ENCODE peak calls at places on chromosomes 4 and X, in nine cellular contexts. L is AG10803, Z is heart left ventricle, T is fibroblast of pulmonary artery, O is psoas muscle, D is cardiac muscle cell, G is fibroblast of mammary gland, H is stomach, R is tibial nerve. F is an unnamed sample.
A peak's percentile ranks its signal among the peaks of the same experiment; 100 is the strongest.

GRCh38 chrX:17369294-17369693 is 5.7 kb upstream of the NHS start:
- DNase-seq in R (no peak), G (no peak), D (no peak), Z (no peak), H (no peak), O (no peak), T (no peak), L (no peak), F (no peak)

GRCh38 chrX:93637591-93637990 is 35.8 kb downstream of the NAP1L3 start:
- DNase-seq in H (no peak), G (no peak), T (no peak), L (no peak), O (no peak), D (no peak), R (no peak), Z (no peak), F (no peak)

GRCh38 chrX:103913356-103914020 is 48.9 kb upstream of the TMSB15B start:
- DNase-seq in T (peak; percentile 1), R (no peak), O (no peak), L (peak; percentile 11), G (peak; percentile 7), Z (no peak), D (peak; percentile 9), H (no peak), F (no peak)

GRCh38 chr4:122606364-122607043 is 14.4 kb downstream of the IL21 start:
- DNase-seq in R (no peak), O (no peak), L (no peak), D (no peak), H (no peak), T (no peak), G (no peak), Z (no peak), F (no peak)

GRCh38 chr4:85600501-85600900 is 125.6 kb downstream of the ARHGAP24 start:
- DNase-seq in D (no peak), T (no peak), Z (no peak), H (no peak), G (no peak), L (peak; percentile 63), O (no peak), R (no peak), F (no peak)

GRCh38 chrX:150897371-150898319 is 823 bp downstream of the CD99L2 start:
- DNase-seq in L (peak; percentile 45), H (peak; percentile 37), Z (no peak), D (peak; percentile 40), R (no peak), G (peak; percentile 27), T (peak; percentile 40), O (peak; percentile 17), F (no peak)

GRCh38 chr4:112592717-112593116 is 44.0 kb downstream of the ZGRF1 start:
- DNase-seq in R (no peak), L (no peak), H (no peak), O (no peak), T (no peak), D (no peak), G (no peak), Z (no peak), F (no peak)

GRCh38 chr4:182776376-182777058 is 140.7 kb downstream of the DCTD start:
- DNase-seq in G (no peak), H (no peak), D (no peak), Z (no peak), L (peak; percentile 15), R (no peak), O (no peak), T (no peak), F (no peak)

GRCh38 chr4:159334461-159334860 is 231.6 kb downstream of the RAPGEF2 start:
- DNase-seq in G (no peak), D (no peak), R (no peak), T (no peak), H (no peak), O (no peak), Z (no peak), L (no peak), F (no peak)

GRCh38 chr4:181350578-181351420 is 892.4 kb upstream of the TENM3 start:
- DNase-seq in H (no peak), D (no peak), T (no peak), G (no peak), O (no peak), L (no peak), Z (no peak), R (no peak), F (no peak)

GRCh38 chr4:8709050-8709728 is 116.6 kb downstream of the CPZ start:
- DNase-seq in O (no peak), G (no peak), D (no peak), Z (no peak), T (no peak), R (no peak), H (no peak), L (no peak), F (no peak)

GRCh38 chr4:80184791-80185756 is 12.2 kb upstream of the PRDM8 start:
- DNase-seq in R (no peak), O (no peak), G (peak; percentile 35), Z (no peak), T (no peak), D (peak; percentile 13), H (no peak), L (no peak), F (no peak)

DNA sequence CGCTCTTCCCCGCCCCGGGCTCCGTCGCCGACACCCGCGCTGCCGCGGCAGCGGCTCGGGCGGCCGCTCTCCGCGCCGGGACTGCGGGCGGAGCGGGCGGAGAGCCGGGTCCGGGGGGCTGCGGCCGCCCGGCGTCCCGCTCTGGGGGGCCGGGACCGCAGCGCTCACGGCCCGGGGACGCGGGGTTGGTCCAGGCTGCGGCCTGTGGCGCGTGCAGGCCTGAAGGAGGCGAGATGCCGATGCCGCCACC is 492 bp downstream of the GALNT7 start:
- DNase-seq in H (no peak), O (no peak), Z (no peak), D (no peak), T (no peak), G (no peak), R (no peak), L (no peak), F (no peak)
- TF ChIP-seq CTCF in H (no peak), O (no peak), Z (no peak), D (no peak), T (no peak), G (no peak), R (no peak), L (no peak), F (no peak)

GRCh38 chrX:112734250-112734649 is 54.5 kb upstream of the LHFPL1 start:
- DNase-seq in T (peak; percentile 12), H (no peak), L (peak; percentile 61), O (peak; percentile 17), R (peak; percentile 4), Z (peak; percentile 6), D (peak; percentile 1), G (peak; percentile 4), F (no peak)

GRCh38 chrX:112736310-112736709 is 56.6 kb upstream of the LHFPL1 start:
- DNase-seq in L (peak; percentile 8), G (no peak), T (no peak), H (no peak), Z (no peak), D (no peak), R (no peak), O (no peak), F (no peak)

GRCh38 chrX:112735147-112735546 is 55.4 kb upstream of the LHFPL1 start:
- DNase-seq in T (no peak), H (no peak), R (no peak), D (no peak), G (no peak), L (no peak), Z (no peak), O (no peak), F (no peak)

GRCh38 chrX:112738347-112739033 is 58.8 kb upstream of the LHFPL1 start:
- DNase-seq in L (no peak), T (no peak), H (no peak), O (no peak), D (no peak), G (peak; percentile 22), Z (no peak), R (no peak), F (no peak)
- TF ChIP-seq CTCF in L (no peak), T (no peak), H (no peak), O (no peak), D (no peak), G (no peak), Z (no peak), R (no peak), F (no peak)

GRCh38 chr4:10161146-10161545 is 44.5 kb upstream of the WDR1 start:
- DNase-seq in H (no peak), Z (no peak), R (no peak), O (no peak), L (peak; percentile 60), T (peak; percentile 39), G (no peak), D (peak; percentile 38), F (no peak)

GRCh38 chr4:10159671-10160070 is 43.1 kb upstream of the WDR1 start:
- DNase-seq in H (no peak), T (no peak), L (no peak), R (no peak), G (no peak), D (no peak), O (no peak), Z (no peak), F (no peak)

GRCh38 chr4:10158355-10158942 is 41.9 kb upstream of the WDR1 start:
- DNase-seq in G (no peak), H (peak; percentile 35), L (peak; percentile 20), Z (no peak), O (no peak), R (no peak), D (peak; percentile 74), T (peak; percentile 63), F (no peak)

GRCh38 chr4:10161840-10162239 is 45.2 kb upstream of the WDR1 start:
- DNase-seq in Z (no peak), L (no peak), G (no peak), O (no peak), H (no peak), T (no peak), R (no peak), D (no peak), F (no peak)

GRCh38 chr4:10160280-10160856 is 43.8 kb upstream of the WDR1 start:
- DNase-seq in R (no peak), Z (no peak), H (no peak), D (peak; percentile 69), O (no peak), T (peak; percentile 79), L (peak; percentile 47), G (peak; percentile 21), F (no peak)
- TF ChIP-seq CTCF in R (peak; percentile 27), Z (peak; percentile 39), H (no peak), D (peak; percentile 42), O (peak; percentile 40), T (peak; percentile 55), L (peak; percentile 58), G (no peak), F (peak; percentile 21)

GRCh38 chr4:134773497-134774000 is 572.0 kb upstream of the PABPC4L start:
- DNase-seq in L (no peak), D (no peak), H (no peak), Z (no peak), R (no peak), O (no peak), G (no peak), T (no peak), F (no peak)

GRCh38 chr4:134780244-134780643 is 578.7 kb upstream of the PABPC4L start:
- DNase-seq in H (no peak), Z (no peak), O (no peak), G (no peak), T (no peak), D (no peak), L (no peak), R (no peak), F (no peak)

DNA sequence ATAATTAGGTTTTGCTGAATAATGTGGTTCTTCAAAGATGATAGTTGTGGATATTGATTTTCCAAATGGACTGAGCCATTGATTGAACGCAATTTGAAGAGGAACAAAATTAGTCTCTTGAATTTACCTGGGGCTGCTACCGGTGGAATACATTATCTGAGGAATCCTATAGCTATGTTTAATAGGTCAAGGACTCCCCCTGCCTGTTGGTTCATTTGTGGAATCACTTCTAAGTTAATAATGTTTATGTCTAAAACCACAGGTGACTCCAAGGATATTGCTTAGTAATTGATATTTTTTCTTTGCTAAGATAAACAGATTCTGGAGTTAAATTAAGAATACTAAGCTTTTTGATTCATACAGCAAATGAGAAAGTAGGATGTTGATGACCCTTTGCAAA is 576.0 kb upstream of the PABPC4L start:
- DNase-seq in H (no peak), D (peak; percentile 3), T (no peak), G (no peak), Z (no peak), L (no peak), R (no peak), O (no peak), F (no peak)
- TF ChIP-seq CTCF in H (no peak), D (no peak), T (no peak), G (no peak), Z (no peak), L (no peak), R (no peak), O (no peak), F (peak; percentile 39)

F was measured in D721Med.